ENCODE peak calls at places on chromosome 14, in nine cellular contexts. I is choroid plexus epithelial cell; M is RWPE2; H is stimulated activated CD8-positive, alpha-beta memory T cell treated with anti-CD3 and anti-CD28 coated beads, Interleukin-12 subunit alpha, Interleukin-12 subunit beta, amount 100 ng/mL, for 4 hours; A is stimulated activated CD4-positive, alpha-beta T cell treated with anti-CD3 and anti-CD28 coated beads, TNF-alpha, amount 100 ng/mL, for 1 hour; O is heart right ventricle; L is left colon; V is HCT116; Z is foreskin fibroblast. N is an unnamed sample.

GRCh38 chr14:89184952-89185351 is 232.1 kb downstream of the FOXN3 start:
- DNase-seq in V (no peak), A (no peak), I (no peak), Z (no peak), H (no peak), O (no peak), M (no peak), L (no peak), N (no peak)

GRCh38 chr14:76656592-76656991 is 104.7 kb upstream of the VASH1 start:
- DNase-seq in V (no peak), I (no peak), O (no peak), M (no peak), L (no peak), H (no peak), A (no peak), Z (no peak), N (no peak)

GRCh38 chr14:64628940-64629403 is 75.3 kb upstream of the PLEKHG3 start:
- DNase-seq in L (peak; percentile 51), V (no peak), O (no peak), I (peak; percentile 84), A (no peak), H (no peak), Z (peak; percentile 94), M (peak; percentile 79), N (no peak)

GRCh38 chr14:52961060-52961639 is 10.3 kb upstream of the FERMT2 start:
- DNase-seq in H (peak; percentile 26), O (peak; percentile 25), A (peak; percentile 31), Z (peak; percentile 70), L (no peak), M (no peak), I (peak; percentile 89), V (peak; percentile 58), N (peak; percentile 39)

GRCh38 chr14:35342160-35343010 is 50.2 kb downstream of the PSMA6 start:
- DNase-seq in M (no peak), V (no peak), L (peak; percentile 74), Z (peak; percentile 84), I (no peak), A (no peak), O (peak; percentile 52), H (no peak), N (no peak)

GRCh38 chr14:102937331-102938175 is 15.1 kb downstream of the AMN start:
- DNase-seq in M (no peak), I (no peak), A (no peak), Z (no peak), H (no peak), L (no peak), V (no peak), O (no peak), N (no peak)

GRCh38 chr14:90656986-90657385 is 159.2 kb downstream of the TTC7B start:
- DNase-seq in Z (no peak), L (no peak), O (no peak), V (no peak), A (no peak), H (no peak), I (no peak), M (no peak), N (no peak)

GRCh38 chr14:74945852-74946658 is 9.3 kb downstream of the PGF start:
- DNase-seq in H (peak; percentile 32), Z (peak; percentile 86), L (peak; percentile 65), A (peak; percentile 24), V (peak; percentile 39), O (peak; percentile 76), M (no peak), I (peak; percentile 76), N (peak; percentile 68)

GRCh38 chr14:22426711-22427110 is 162.3 kb downstream of the DAD1 start:
- DNase-seq in A (no peak), L (no peak), V (no peak), H (no peak), I (no peak), M (no peak), O (no peak), Z (no peak), N (no peak)

N was measured in natural killer cell.